ENCODE peak calls at places on chromosomes 11 and 22, in six cellular contexts. A, Y, D, G, H and W are unnamed samples.

GRCh38 chr11:69699213-69699612 is 4.6 kb downstream of the FGF19 start:
- DNase-seq in A (no peak), Y (no peak), D (no peak), G (no peak), H (no peak), W (no peak)

GRCh38 chr11:5989203-5989602 is 2.4 kb upstream of the OR52L1 start:
- DNase-seq in A (no peak), Y (no peak), D (no peak), G (no peak), H (no peak), W (no peak)

GRCh38 chr22:17970205-17970708 is 54.1 kb downstream of the MICAL3 start:
- DNase-seq in A (no peak), Y (no peak), D (peak), G (no peak), H (no peak), W (no peak)

GRCh38 chr11:111719379-111719778 is 46.8 kb downstream of the PPP2R1B start:
- DNase-seq in A (no peak), Y (no peak), D (no peak), G (no peak), H (no peak), W (no peak)

GRCh38 chr11:63595296-63595695 is 18.9 kb downstream of the PLAAT3 start:
- DNase-seq in A (no peak), Y (no peak), D (no peak), G (no peak), H (no peak), W (no peak)

GRCh38 chr11:120715239-120715638 is 203.7 kb downstream of the GRIK4 start:
- DNase-seq in A (no peak), Y (no peak), D (no peak), G (no peak), H (no peak), W (no peak)

GRCh38 chr11:73308963-73309960 is 1.2 kb downstream of the ARHGEF17 start:
- DNase-seq in A (no peak), Y (peak), D (peak), G (peak), H (peak), W (peak)

GRCh38 chr11:72398058-72398758 is 36.1 kb downstream of the CLPB start:
- DNase-seq in A (no peak), Y (no peak), D (no peak), G (no peak), H (no peak), W (no peak)

GRCh38 chr11:21927628-21928027 is 265.3 kb upstream of the ANO5 start:
- DNase-seq in A (no peak), Y (no peak), D (no peak), G (no peak), H (no peak), W (no peak)

DNA sequence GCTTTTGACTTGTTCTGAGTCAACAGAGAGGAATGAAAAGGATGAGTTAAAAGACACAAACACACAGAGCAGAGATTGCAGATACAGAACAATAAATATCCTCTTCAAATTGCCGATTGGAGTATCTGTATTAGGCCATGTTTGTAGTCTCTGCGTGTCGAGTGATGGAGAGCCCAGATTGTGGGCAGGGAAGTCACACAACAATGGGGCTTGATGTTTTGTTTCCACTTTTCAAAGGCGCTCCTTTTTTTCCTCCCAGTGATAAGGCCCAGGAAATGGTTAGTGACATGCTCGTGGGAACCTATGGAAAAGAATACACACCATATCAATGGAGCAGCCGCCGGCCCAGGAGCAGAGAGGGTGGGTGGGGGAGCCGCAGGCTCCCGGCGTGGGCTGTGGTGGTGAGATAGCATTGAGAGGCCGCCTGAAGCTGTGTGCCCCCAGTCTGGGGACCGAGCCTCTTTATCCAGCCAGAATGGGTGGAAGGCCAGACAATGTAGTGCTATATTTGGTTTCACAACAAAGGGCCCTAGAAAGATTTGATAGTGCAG is 555.9 kb downstream of the INSC start:
- DNase-seq in A (no peak), Y (peak), D (peak), G (no peak), H (no peak), W (no peak)
- H3K27ac ChIP-seq in A (no peak), Y (no peak), D (no peak), G (no peak), H (no peak), W (no peak)

GRCh38 chr22:35649026-35649553 is 844 bp downstream of the APOL6 start:
- DNase-seq in A (no peak), Y (no peak), D (no peak), G (no peak), H (no peak), W (no peak)
- H3K4me3 ChIP-seq in A (peak), Y (peak), D (no peak), G (peak), H (peak), W (peak)

GRCh38 chr22:38222797-38223119 is 21.0 kb downstream of the MAFF start:
- DNase-seq in A (no peak), Y (no peak), D (no peak), G (no peak), H (no peak), W (no peak)
- H3K27ac ChIP-seq in A (no peak), Y (no peak), D (no peak), G (no peak), H (peak), W (no peak)

GRCh38 chr11:693887-694562 is 997 bp downstream of the DEAF1 start:
- DNase-seq in A (no peak), Y (peak), D (no peak), G (no peak), H (no peak), W (peak)
- H3K4me3 ChIP-seq in A (peak), Y (peak), D (peak), G (peak), H (peak), W (peak)

GRCh38 chr22:41397143-41397811 is 15.5 kb downstream of the TEF start:
- DNase-seq in A (no peak), Y (no peak), D (no peak), G (no peak), H (no peak), W (peak)

GRCh38 chr22:41401781-41402648 is 20.3 kb downstream of the TEF start:
- DNase-seq in A (no peak), Y (peak), D (peak), G (peak), H (peak), W (peak)

GRCh38 chr22:41403532-41404318 is 22.0 kb downstream of the TEF start:
- DNase-seq in A (peak), Y (peak), D (peak), G (peak), H (peak), W (peak)

GRCh38 chr22:41395531-41396240 is 13.9 kb downstream of the TEF start:
- DNase-seq in A (no peak), Y (no peak), D (no peak), G (no peak), H (no peak), W (no peak)

GRCh38 chr22:41398921-41399320 is 17.2 kb downstream of the TEF start:
- DNase-seq in A (no peak), Y (no peak), D (no peak), G (no peak), H (no peak), W (no peak)
- H3K27ac ChIP-seq in A (no peak), Y (no peak), D (no peak), G (no peak), H (no peak), W (no peak)

GRCh38 chr11:94882931-94883330 is 90.4 kb downstream of the CWC15 start:
- DNase-seq in A (no peak), Y (no peak), D (no peak), G (no peak), H (no peak), W (no peak)

GRCh38 chr11:94885581-94885980 is 87.8 kb downstream of the CWC15 start:
- DNase-seq in A (no peak), Y (no peak), D (no peak), G (no peak), H (no peak), W (no peak)

GRCh38 chr11:94885133-94885532 is 88.2 kb downstream of the CWC15 start:
- DNase-seq in A (no peak), Y (no peak), D (peak), G (no peak), H (no peak), W (no peak)

GRCh38 chr11:94883878-94884277 is 89.5 kb downstream of the CWC15 start:
- DNase-seq in A (no peak), Y (no peak), D (no peak), G (no peak), H (no peak), W (no peak)

GRCh38 chr11:94884322-94884721 is 89.0 kb downstream of the CWC15 start:
- DNase-seq in A (no peak), Y (no peak), D (no peak), G (no peak), H (no peak), W (no peak)
- H3K4me3 ChIP-seq in A (no peak), Y (no peak), D (no peak), G (no peak), H (no peak), W (no peak)